ENCODE peak calls at places on chromosomes 3 and 15, in five cellular contexts. W, E, K, U and A are unnamed samples.

GRCh38 chr15:77504310-77504709 is 83.6 kb downstream of the HMG20A start:
- DNase-seq in K (no peak), U (no peak), W (no peak), E (no peak), A (no peak)

GRCh38 chr3:159804726-159805410 is 183.8 kb upstream of the IL12A start:
- DNase-seq in U (peak), E (peak), W (peak), K (peak), A (peak)

GRCh38 chr3:174219738-174220137 is 639.4 kb upstream of the NAALADL2 start:
- DNase-seq in W (no peak), E (no peak), U (no peak), K (no peak), A (no peak)

GRCh38 chr15:75532413-75533250 is 46.5 kb downstream of the PTPN9 start:
- DNase-seq in K (no peak), U (peak), E (no peak), W (peak), A (no peak)

GRCh38 chr3:119311191-119311925 is 17.2 kb downstream of the ARHGAP31 start:
- DNase-seq in K (no peak), W (peak), E (no peak), U (no peak), A (no peak)

GRCh38 chr15:69980311-69981059 is 117.2 kb downstream of the TLE3 start:
- DNase-seq in E (no peak), W (no peak), U (no peak), K (no peak), A (no peak)

GRCh38 chr3:117131259-117131658 is 421.7 kb downstream of the TUSC7 start:
- DNase-seq in U (peak), K (no peak), E (no peak), W (no peak), A (no peak)

GRCh38 chr15:80944818-80945217 is 44.8 kb downstream of the MESD start:
- DNase-seq in U (no peak), E (no peak), W (no peak), K (no peak), A (no peak)

GRCh38 chr15:69134841-69135240 is 25.6 kb upstream of the GLCE start:
- DNase-seq in E (no peak), W (no peak), U (no peak), K (no peak), A (peak)

GRCh38 chr15:90576711-90577389 is 47.1 kb downstream of the CRTC3 start:
- DNase-seq in U (no peak), W (peak), K (no peak), E (no peak), A (no peak)

GRCh38 chr15:50219820-50220219 is 37.8 kb downstream of the SLC27A2 start:
- DNase-seq in E (no peak), U (no peak), K (no peak), W (peak), A (no peak)

GRCh38 chr3:60053518-60054265 is 1003.9 kb upstream of the CFAP20DC start:
- DNase-seq in E (peak), K (no peak), W (no peak), U (no peak), A (no peak)

GRCh38 chr3:33886015-33886414 is 87.6 kb downstream of the PDCD6IP start:
- DNase-seq in U (no peak), E (no peak), K (no peak), W (no peak), A (no peak)

GRCh38 chr3:5899040-5899439 is 711.5 kb downstream of the EDEM1 start:
- DNase-seq in E (no peak), W (no peak), K (no peak), U (no peak), A (no peak)

GRCh38 chr3:170469151-170470062 is 50.7 kb downstream of the CLDN11 start:
- DNase-seq in U (no peak), K (no peak), W (no peak), E (no peak), A (no peak)

GRCh38 chr15:40040293-40040635 is 1.3 kb upstream of the SRP14 start:
- DNase-seq in U (no peak), W (no peak), K (no peak), E (peak), A (no peak)

GRCh38 chr3:125062904-125063618 is 7.3 kb upstream of the HEG1 start:
- DNase-seq in K (no peak), U (no peak), E (no peak), W (peak), A (no peak)

GRCh38 chr3:58521002-58521670 is 15.9 kb downstream of the ACOX2 start:
- DNase-seq in W (no peak), E (no peak), K (no peak), U (no peak), A (no peak)

GRCh38 chr3:8838239-8838638 is 68.8 kb upstream of the OXTR start:
- DNase-seq in U (no peak), W (no peak), K (no peak), E (no peak), A (no peak)

GRCh38 chr3:32422943-32423342 is 31.3 kb downstream of the CMTM7 start:
- DNase-seq in U (no peak), E (no peak), W (no peak), K (no peak), A (no peak)

GRCh38 chr3:115512565-115513410 is 110.5 kb upstream of the GAP43 start:
- DNase-seq in W (peak), E (no peak), U (peak), K (peak), A (no peak)

GRCh38 chr15:55256281-55257013 is 33.2 kb downstream of the RAB27A start:
- DNase-seq in W (no peak), U (no peak), K (no peak), E (no peak), A (no peak)

GRCh38 chr3:71859128-71859519 is 74.2 kb upstream of the PROK2 start:
- DNase-seq in K (no peak), E (peak), W (peak), U (no peak), A (no peak)

GRCh38 chr15:80811781-80812180 is 32.6 kb downstream of the CEMIP start:
- DNase-seq in E (no peak), W (no peak), K (no peak), U (no peak), A (no peak)

GRCh38 chr3:114649331-114649730 is 355.5 kb downstream of the TIGIT start:
- DNase-seq in K (no peak), W (peak), U (no peak), E (no peak), A (no peak)

GRCh38 chr15:77975332-77976119 is 102.0 kb downstream of the TBC1D2B start:
- DNase-seq in U (no peak), W (no peak), E (no peak), K (no peak), A (no peak)

GRCh38 chr3:194579091-194579606 is 54.1 kb downstream of the TMEM44 start:
- DNase-seq in U (no peak), W (peak), E (no peak), K (no peak), A (no peak)

GRCh38 chr3:72171946-72172345 is 387.0 kb upstream of the PROK2 start:
- DNase-seq in K (no peak), U (no peak), E (no peak), W (no peak), A (no peak)

GRCh38 chr15:66405605-66406004 is 18.9 kb downstream of the MAP2K1 start:
- DNase-seq in E (no peak), K (no peak), U (no peak), W (peak), A (no peak)

GRCh38 chr3:44323341-44323955 is 15.1 kb upstream of the TCAIM start:
- DNase-seq in K (peak), U (peak), W (peak), E (peak), A (no peak)

GRCh38 chr15:92429378-92430066 is 35.8 kb downstream of the ST8SIA2 start:
- DNase-seq in E (no peak), W (peak), U (peak), K (no peak), A (no peak)

GRCh38 chr15:58539548-58539947 is 107.8 kb downstream of the LIPC start:
- DNase-seq in W (no peak), K (no peak), U (no peak), E (no peak), A (no peak)

GRCh38 chr15:35455201-35455600 is 90.8 kb downstream of the DPH6 start:
- DNase-seq in W (peak), U (no peak), K (no peak), E (no peak), A (no peak)

GRCh38 chr15:37015025-37015424 is 85.3 kb downstream of the MEIS2 start:
- DNase-seq in K (no peak), E (no peak), U (no peak), W (peak), A (no peak)

DNA sequence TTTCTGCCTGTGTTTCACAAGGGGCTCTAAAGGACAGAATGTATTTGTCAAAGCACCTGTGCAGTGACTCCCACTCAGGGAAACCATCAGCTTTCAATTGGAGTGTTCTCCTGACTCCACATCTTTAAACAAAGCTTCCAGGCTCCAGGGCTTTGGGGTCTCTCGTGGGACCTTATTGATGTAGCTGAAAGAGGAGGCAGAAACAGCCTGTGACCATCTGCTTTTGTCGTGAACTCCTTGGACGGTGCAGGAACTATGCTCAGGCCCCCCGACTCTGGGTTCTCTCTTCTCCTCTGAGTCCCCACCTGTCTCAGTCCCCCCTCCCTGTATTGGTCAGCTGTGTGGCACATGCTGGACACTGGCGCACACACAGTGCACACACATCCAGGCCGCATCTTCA is 486.8 kb downstream of the GABRG3 start:
- DNase-seq in W (no peak), K (no peak), E (no peak), U (no peak), A (no peak)
- TF ChIP-seq CTCF in W (no peak), K (no peak), E (no peak), U (no peak), A (no peak)

DNA sequence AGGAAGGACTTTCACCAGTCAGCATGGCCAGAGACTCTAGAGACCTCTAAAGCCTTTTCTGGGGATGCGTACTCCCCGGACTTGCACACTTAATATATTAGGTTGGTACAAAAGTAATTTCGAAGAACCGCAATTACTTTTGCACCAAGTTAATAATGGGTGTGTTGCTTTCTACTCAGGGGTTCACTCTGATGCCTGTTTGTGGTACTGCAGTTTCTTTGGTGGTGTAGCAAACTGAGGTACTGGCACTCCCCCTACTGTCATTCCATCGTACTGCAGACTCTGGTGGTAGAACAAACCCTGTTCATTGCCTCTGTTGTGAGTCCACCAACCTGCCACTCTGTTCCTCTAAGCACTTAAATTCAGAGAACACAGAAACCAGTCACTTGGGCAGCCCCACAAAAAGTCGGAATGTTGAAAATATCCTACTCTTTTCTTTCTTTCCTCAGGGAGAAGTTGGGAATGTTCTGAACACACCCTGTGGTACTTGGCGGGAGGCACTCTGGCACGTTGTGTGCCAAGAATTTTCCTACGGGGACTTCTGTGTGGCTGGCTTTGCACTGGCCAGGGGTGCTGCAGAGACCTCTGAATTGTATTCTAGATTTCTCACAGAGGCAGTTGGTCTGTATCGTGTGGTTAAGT is 46.3 kb downstream of the GABRG3 start:
- DNase-seq in U (peak), W (peak), K (no peak), E (peak), A (peak)
- TF ChIP-seq CTCF in U (peak), W (peak), K (peak), E (peak), A (peak)

DNA sequence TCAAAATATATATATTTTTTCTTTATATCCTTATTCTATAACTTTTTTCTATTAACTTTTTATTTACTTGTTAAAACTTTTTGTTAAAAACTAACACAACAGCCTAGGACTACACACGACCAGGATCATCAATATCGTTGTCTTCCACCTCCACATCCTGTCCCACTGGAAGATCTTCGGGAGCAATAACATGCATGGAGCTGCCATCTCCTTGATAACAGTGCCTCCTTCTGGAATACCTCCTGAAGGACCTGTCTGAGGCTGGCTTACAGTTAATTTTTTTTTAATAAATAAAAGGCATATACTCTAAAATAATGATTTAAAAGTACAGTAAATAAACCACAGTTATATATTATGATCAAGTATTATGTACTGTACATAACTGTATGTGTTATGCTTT is 58.9 kb downstream of the SFMBT1 start:
- DNase-seq in K (no peak), W (peak), E (no peak), U (no peak), A (no peak)
- TF ChIP-seq CTCF in K (no peak), W (peak), E (peak), U (no peak), A (peak)

GRCh38 chr3:142281474-142281873 is 56.1 kb upstream of the GK5 start:
- DNase-seq in K (no peak), W (peak), U (no peak), E (no peak), A (no peak)
- TF ChIP-seq CTCF in K (no peak), W (no peak), U (no peak), E (no peak), A (no peak)

GRCh38 chr15:62390793-62391543 is 225.9 kb upstream of the C2CD4B start:
- DNase-seq in K (peak), W (peak), E (peak), U (peak), A (no peak)
- TF ChIP-seq CTCF in K (no peak), W (no peak), E (peak), U (no peak), A (no peak)

DNA sequence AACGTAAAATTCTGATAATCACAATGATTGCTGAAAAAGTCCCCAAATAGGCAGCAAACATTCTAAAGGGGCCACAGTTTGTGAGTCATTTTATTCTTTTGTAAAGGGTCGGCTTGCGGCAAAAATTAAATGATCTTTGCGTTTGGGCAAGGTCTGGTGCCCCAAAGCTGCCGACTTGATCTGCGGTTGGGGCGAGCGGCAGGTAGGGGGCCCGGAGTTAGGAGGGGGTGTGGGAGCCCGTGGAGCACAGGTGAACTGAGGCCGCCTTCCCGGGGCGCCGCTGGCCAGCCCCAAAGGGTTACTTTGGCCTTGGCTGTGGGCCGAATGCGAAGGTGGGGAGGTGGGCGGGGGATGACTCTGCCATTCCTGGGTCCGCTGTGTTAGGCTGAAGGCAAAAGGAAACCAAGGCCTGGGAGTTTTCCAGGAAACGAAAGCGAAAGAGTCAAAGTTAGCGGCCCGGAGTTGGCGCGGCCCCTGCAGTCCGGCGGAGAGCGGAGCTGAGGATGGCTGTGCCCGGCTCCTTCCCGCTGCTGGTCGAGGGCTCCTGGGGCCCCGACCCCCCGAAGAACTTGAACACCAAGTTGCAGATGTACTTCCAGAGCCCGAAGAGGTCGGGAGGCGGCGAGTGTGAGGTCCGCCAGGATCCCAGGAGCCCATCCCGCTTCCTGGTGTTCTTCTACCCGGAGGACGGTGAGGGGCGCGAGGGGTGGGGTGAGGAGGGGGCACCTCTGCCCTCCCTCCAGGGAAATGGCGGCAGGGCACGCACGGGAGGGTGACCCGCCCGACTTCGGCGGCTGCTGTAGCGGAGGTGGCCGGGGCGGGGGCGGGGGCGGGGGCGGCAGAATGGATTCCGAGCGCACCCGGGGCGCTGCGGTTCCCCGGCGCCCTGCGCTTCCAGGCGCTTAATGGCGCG is at the start of gene PARP14:
- DNase-seq in U (peak), K (peak), E (peak), W (peak), A (no peak)
- TF ChIP-seq CTCF in U (no peak), K (no peak), E (no peak), W (no peak), A (no peak)

GRCh38 chr3:193314161-193314560 is 64.4 kb downstream of the ATP13A5 start:
- DNase-seq in U (no peak), W (no peak), E (no peak), K (no peak), A (no peak)
- TF ChIP-seq CTCF in U (no peak), W (no peak), E (peak), K (no peak), A (peak)

GRCh38 chr15:52679232-52680040 is at the start of gene ATOSA:
- DNase-seq in W (peak), E (peak), U (peak), K (peak), A (peak)

GRCh38 chr15:52678036-52678467 is 1.1 kb downstream of the ATOSA start:
- DNase-seq in E (peak), K (no peak), U (peak), W (peak), A (no peak)

GRCh38 chr15:52677593-52677992 is 1.6 kb downstream of the ATOSA start:
- DNase-seq in E (no peak), U (no peak), W (no peak), K (no peak), A (no peak)

GRCh38 chr15:52680041-52680391 is 828 bp upstream of the ATOSA start:
- DNase-seq in U (no peak), E (no peak), W (peak), K (no peak), A (no peak)

GRCh38 chr15:52678468-52679231 is 538 bp downstream of the ATOSA start:
- DNase-seq in U (peak), K (peak), W (peak), E (peak), A (no peak)
- TF ChIP-seq CTCF in U (no peak), K (no peak), W (no peak), E (no peak), A (no peak)